ENCODE peak calls at places on chromosomes 13 and 19, in ten cellular contexts. W, K, Y, A, U, L, D, R, Q and N are unnamed samples.

GRCh38 chr19:37953576-37954303 is 46.7 kb downstream of the SIPA1L3 start:
- DNase-seq in W (no peak), K (no peak), Y (no peak), A (no peak), U (no peak), L (no peak), D (no peak), R (peak; percentile 44), Q (no peak), N (no peak)

GRCh38 chr19:23817519-23817918 is 58.8 kb upstream of the ZNF681 start:
- DNase-seq in W (no peak), K (peak; percentile 13), Y (peak; percentile 17), A (no peak), U (no peak), L (peak; percentile 76), D (peak; percentile 26), R (peak; percentile 11), Q (peak; percentile 31), N (no peak)

GRCh38 chr19:1360126-1360817 is 23.4 kb upstream of the NDUFS7 start:
- DNase-seq in W (no peak), K (no peak), Y (no peak), A (no peak), U (no peak), L (no peak), D (no peak), R (no peak), Q (no peak), N (no peak)

GRCh38 chr19:38788478-38789243 is at the start of gene LGALS7B:
- DNase-seq in W (no peak), K (no peak), Y (no peak), A (no peak), U (no peak), L (no peak), D (no peak), R (no peak), Q (no peak), N (no peak)

GRCh38 chr13:37069597-37070103 is 10.2 kb upstream of the SUPT20H start:
- DNase-seq in W (no peak), K (no peak), Y (no peak), A (no peak), U (no peak), L (no peak), D (no peak), R (no peak), Q (no peak), N (no peak)

GRCh38 chr13:21638319-21639282 is 32.3 kb upstream of the FGF9 start:
- DNase-seq in W (peak; percentile 4), K (peak; percentile 18), Y (peak; percentile 35), A (no peak), U (no peak), L (peak; percentile 18), D (peak; percentile 25), R (peak; percentile 47), Q (no peak), N (peak; percentile 56)

GRCh38 chr13:59464926-59465325 is 698.8 kb downstream of the DIAPH3 start:
- DNase-seq in W (no peak), K (no peak), Y (no peak), A (no peak), U (no peak), L (no peak), D (no peak), R (no peak), Q (no peak), N (no peak)

GRCh38 chr13:108705031-108705430 is 75.6 kb downstream of the MYO16 start:
- DNase-seq in W (no peak), K (no peak), Y (no peak), A (no peak), U (no peak), L (no peak), D (no peak), R (no peak), Q (no peak), N (no peak)